ENCODE peak calls at places on chromosome 20, in four cellular contexts. One of them, this sample, is unnamed.

GRCh38 chr20:49028684-49029083 is 17.4 kb upstream of the CSE1L start:
- DNase-seq in transverse colon: no peak
- DNase-seq in GM12878: no peak
- DNase-seq in A549: peak; percentile 31
- DNase-seq in this sample: no peak

GRCh38 chr20:23106271-23106851 is 20.2 kb upstream of the CD93 start:
- DNase-seq in transverse colon: no peak
- DNase-seq in GM12878: no peak
- DNase-seq in A549: no peak
- DNase-seq in this sample: no peak

GRCh38 chr20:32127347-32127746 is 17.8 kb downstream of the TM9SF4 start:
- DNase-seq in GM12878: no peak
- DNase-seq in transverse colon: no peak
- DNase-seq in A549: no peak
- DNase-seq in this sample: no peak

GRCh38 chr20:17059465-17059864 is 167.4 kb upstream of the PCSK2 start:
- DNase-seq in transverse colon: no peak
- DNase-seq in GM12878: no peak
- DNase-seq in A549: no peak
- DNase-seq in this sample: no peak

GRCh38 chr20:38209054-38209675 is 44.1 kb upstream of the TGM2 start:
- DNase-seq in transverse colon: no peak
- DNase-seq in A549: no peak
- DNase-seq in GM12878: no peak
- DNase-seq in this sample: no peak

GRCh38 chr20:528923-529594 is 14.5 kb downstream of the CSNK2A1 start:
- DNase-seq in A549: peak; percentile 58
- DNase-seq in transverse colon: no peak
- DNase-seq in GM12878: no peak
- DNase-seq in this sample: no peak

GRCh38 chr20:33521461-33521860 is 31.6 kb downstream of the CBFA2T2 start:
- DNase-seq in A549: no peak
- DNase-seq in transverse colon: no peak
- DNase-seq in GM12878: no peak
- DNase-seq in this sample: no peak

GRCh38 chr20:64228751-64229518 is 26.6 kb upstream of the PCMTD2 start:
- DNase-seq in GM12878: no peak
- DNase-seq in transverse colon: no peak
- DNase-seq in A549: no peak
- DNase-seq in this sample: no peak

GRCh38 chr20:976033-976432 is 26.1 kb downstream of the RSPO4 start:
- DNase-seq in A549: no peak
- DNase-seq in transverse colon: no peak
- DNase-seq in GM12878: no peak
- DNase-seq in this sample: no peak

GRCh38 chr20:35828916-35829315 is 57.1 kb downstream of the PHF20 start:
- DNase-seq in GM12878: no peak
- DNase-seq in transverse colon: no peak
- DNase-seq in A549: no peak
- DNase-seq in this sample: no peak

GRCh38 chr20:32356935-32357868 is 929 bp upstream of the ASXL1 start:
- DNase-seq in transverse colon: peak; percentile 44
- DNase-seq in A549: no peak
- DNase-seq in GM12878: peak; percentile 84
- DNase-seq in this sample: peak; percentile 52

GRCh38 chr20:32108814-32109391 is 611 bp upstream of the TM9SF4 start:
- DNase-seq in GM12878: no peak
- DNase-seq in A549: no peak
- DNase-seq in transverse colon: no peak
- DNase-seq in this sample: no peak

GRCh38 chr20:59629141-59630045 is 25.1 kb downstream of the PHACTR3 start:
- DNase-seq in transverse colon: no peak
- DNase-seq in A549: no peak
- DNase-seq in GM12878: no peak
- DNase-seq in this sample: no peak

GRCh38 chr20:59664389-59665055 is 60.2 kb downstream of the PHACTR3 start:
- DNase-seq in GM12878: no peak
- DNase-seq in A549: no peak
- DNase-seq in transverse colon: no peak
- DNase-seq in this sample: no peak

GRCh38 chr20:1417273-1417672 is 24.4 kb upstream of the FKBP1A start:
- DNase-seq in transverse colon: no peak
- DNase-seq in GM12878: no peak
- DNase-seq in A549: no peak
- DNase-seq in this sample: no peak

GRCh38 chr20:25867776-25868649 is 171.4 kb upstream of the ZNF337 start:
- DNase-seq in GM12878: no peak
- DNase-seq in A549: peak; percentile 55
- DNase-seq in transverse colon: peak; percentile 64
- DNase-seq in this sample: peak; percentile 69

GRCh38 chr20:1894471-1894950 is 696 bp upstream of the SIRPA start:
- DNase-seq in A549: peak; percentile 62
- DNase-seq in GM12878: no peak
- DNase-seq in transverse colon: peak; percentile 59
- DNase-seq in this sample: peak; percentile 93

GRCh38 chr20:13320702-13321101 is 99.6 kb downstream of the ISM1 start:
- DNase-seq in A549: no peak
- DNase-seq in transverse colon: no peak
- DNase-seq in GM12878: no peak
- DNase-seq in this sample: no peak

GRCh38 chr20:33261465-33261864 is 21.5 kb upstream of the BPIFB1 start:
- DNase-seq in transverse colon: no peak
- DNase-seq in GM12878: no peak
- DNase-seq in A549: no peak
- DNase-seq in this sample: no peak

GRCh38 chr20:25376236-25376635 is 14.4 kb downstream of the ABHD12 start:
- DNase-seq in A549: no peak
- DNase-seq in transverse colon: no peak
- DNase-seq in GM12878: no peak
- DNase-seq in this sample: no peak

GRCh38 chr20:44896583-44896982 is 11.1 kb downstream of the YWHAB start:
- DNase-seq in A549: no peak
- DNase-seq in GM12878: no peak
- DNase-seq in transverse colon: no peak
- DNase-seq in this sample: no peak

GRCh38 chr20:41643504-41643938 is 25.3 kb upstream of the CHD6 start:
- DNase-seq in transverse colon: peak; percentile 64
- DNase-seq in GM12878: no peak
- DNase-seq in A549: peak; percentile 18
- DNase-seq in this sample: peak; percentile 87

GRCh38 chr20:25271486-25272222 is 23.8 kb downstream of the PYGB start:
- DNase-seq in A549: no peak
- DNase-seq in GM12878: no peak
- DNase-seq in transverse colon: peak; percentile 5
- DNase-seq in this sample: no peak

GRCh38 chr20:1061484-1062221 is 56.7 kb upstream of the PSMF1 start:
- DNase-seq in GM12878: no peak
- DNase-seq in A549: no peak
- DNase-seq in transverse colon: no peak
- DNase-seq in this sample: no peak

GRCh38 chr20:43925786-43926185 is 11.1 kb downstream of the TOX2 start:
- DNase-seq in GM12878: no peak
- DNase-seq in A549: no peak
- DNase-seq in transverse colon: peak; percentile 40
- DNase-seq in this sample: no peak

GRCh38 chr20:7841291-7841966 is 98.8 kb downstream of the HAO1 start:
- DNase-seq in GM12878: no peak
- DNase-seq in A549: peak; percentile 28
- DNase-seq in transverse colon: no peak
- DNase-seq in this sample: no peak

GRCh38 chr20:18879262-18879661 is 65.7 kb downstream of the SCP2D1 start:
- DNase-seq in transverse colon: no peak
- DNase-seq in A549: no peak
- DNase-seq in GM12878: no peak
- DNase-seq in this sample: no peak

GRCh38 chr20:59178983-59179595 is 15.5 kb downstream of the ZNF831 start:
- DNase-seq in A549: no peak
- DNase-seq in GM12878: no peak
- DNase-seq in transverse colon: no peak
- DNase-seq in this sample: no peak

GRCh38 chr20:22925613-22925983 is 109.5 kb upstream of the SSTR4 start:
- DNase-seq in transverse colon: no peak
- DNase-seq in A549: no peak
- DNase-seq in GM12878: no peak
- DNase-seq in this sample: no peak

GRCh38 chr20:44247676-44248419 is 740 bp downstream of the GDAP1L1 start:
- DNase-seq in A549: peak; percentile 56
- DNase-seq in transverse colon: no peak
- DNase-seq in GM12878: no peak
- DNase-seq in this sample: peak; percentile 52

GRCh38 chr20:37398750-37399621 is 53.0 kb downstream of the SRC start:
- DNase-seq in A549: no peak
- DNase-seq in GM12878: no peak
- DNase-seq in transverse colon: no peak
- DNase-seq in this sample: no peak

GRCh38 chr20:9515761-9516657 is 1.6 kb downstream of the LAMP5 start:
- DNase-seq in transverse colon: no peak
- DNase-seq in A549: no peak
- DNase-seq in GM12878: no peak
- DNase-seq in this sample: peak; percentile 43

GRCh38 chr20:25064561-25064960 is 6.6 kb upstream of the ACSS1 start:
- DNase-seq in GM12878: no peak
- DNase-seq in transverse colon: peak; percentile 5
- DNase-seq in A549: no peak
- DNase-seq in this sample: no peak

GRCh38 chr20:58715709-58716475 is 23.3 kb downstream of the NPEPL1 start:
- DNase-seq in transverse colon: no peak
- DNase-seq in A549: no peak
- DNase-seq in GM12878: no peak
- DNase-seq in this sample: no peak

GRCh38 chr20:17377222-17377621 is 150.4 kb downstream of the PCSK2 start:
- DNase-seq in GM12878: no peak
- DNase-seq in A549: no peak
- DNase-seq in transverse colon: no peak
- DNase-seq in this sample: no peak

GRCh38 chr20:59149678-59150504 is 13.7 kb upstream of the ZNF831 start:
- DNase-seq in transverse colon: peak; percentile 33
- DNase-seq in A549: no peak
- DNase-seq in GM12878: no peak
- DNase-seq in this sample: no peak

GRCh38 chr20:20003088-20003954 is 13.8 kb upstream of the NAA20 start:
- DNase-seq in A549: no peak
- DNase-seq in transverse colon: peak; percentile 27
- DNase-seq in GM12878: no peak
- DNase-seq in this sample: no peak
- TF ChIP-seq EP300 in A549: no peak
- TF ChIP-seq EP300 in transverse colon: no peak
- TF ChIP-seq EP300 in GM12878: no peak
- TF ChIP-seq EP300 in this sample: peak; percentile 61

GRCh38 chr20:50270034-50270395 is 79.4 kb downstream of the CEBPB start:
- DNase-seq in transverse colon: no peak
- DNase-seq in GM12878: no peak
- DNase-seq in A549: no peak
- DNase-seq in this sample: no peak
- H3K4me1 ChIP-seq in transverse colon: peaks cover 18% of the 10 kb centered on the region
- H3K4me1 ChIP-seq in GM12878: no peaks in the 10 kb centered on the region
- H3K4me1 ChIP-seq in A549: peaks cover 37% of the 10 kb centered on the region
- H3K4me1 ChIP-seq in this sample: peaks cover 60% of the 10 kb centered on the region

GRCh38 chr20:57654998-57655811 is 35.0 kb upstream of the ZBP1 start:
- DNase-seq in A549: peak; percentile 19
- DNase-seq in transverse colon: no peak
- DNase-seq in GM12878: no peak
- DNase-seq in this sample: peak; percentile 66
- TF ChIP-seq EP300 in A549: no peak
- TF ChIP-seq EP300 in transverse colon: no peak
- TF ChIP-seq EP300 in GM12878: no peak
- TF ChIP-seq EP300 in this sample: no peak

DNA sequence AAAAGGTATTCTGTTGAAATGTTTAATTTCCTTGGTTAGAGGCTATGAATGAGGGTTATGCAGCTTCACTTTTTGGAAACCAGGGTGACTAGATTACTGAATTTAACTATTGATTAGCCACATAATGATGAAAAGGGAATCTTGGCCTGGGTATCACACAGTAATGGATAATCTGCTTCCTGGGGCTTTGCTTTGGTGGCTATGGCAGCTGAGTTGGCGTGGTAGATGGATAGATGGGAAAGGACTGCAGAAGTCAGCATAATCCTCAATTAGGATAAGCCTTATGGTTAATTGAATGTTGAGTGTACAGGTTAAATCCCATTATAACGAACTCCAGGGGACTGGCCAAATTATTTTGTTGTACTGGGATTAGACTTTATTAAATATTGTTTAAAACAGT is 5.2 kb downstream of the NCOA3 start:
- DNase-seq in transverse colon: no peak
- DNase-seq in GM12878: no peak
- DNase-seq in A549: no peak
- DNase-seq in this sample: no peak
- H3K4me1 ChIP-seq in transverse colon: peaks cover 11% of the 10 kb centered on the region
- H3K4me1 ChIP-seq in GM12878: peaks cover 26% of the 10 kb centered on the region
- H3K4me1 ChIP-seq in A549: peaks cover 52% of the 10 kb centered on the region
- H3K4me1 ChIP-seq in this sample: peaks cover 10% of the 10 kb centered on the region

GRCh38 chr20:5150226-5151076 is 23.6 kb downstream of the CDS2 start:
- DNase-seq in GM12878: no peak
- DNase-seq in A549: no peak
- DNase-seq in transverse colon: no peak
- DNase-seq in this sample: peak; percentile 19
- TF ChIP-seq EP300 in GM12878: no peak
- TF ChIP-seq EP300 in A549: no peak
- TF ChIP-seq EP300 in transverse colon: no peak
- TF ChIP-seq EP300 in this sample: no peak

GRCh38 chr20:63206878-63207277 is 9.1 kb downstream of the YTHDF1 start:
- DNase-seq in transverse colon: no peak
- DNase-seq in GM12878: no peak
- DNase-seq in A549: no peak
- DNase-seq in this sample: no peak
- H3K4me1 ChIP-seq in transverse colon: no peaks in the 10 kb centered on the region
- H3K4me1 ChIP-seq in GM12878: no peaks in the 10 kb centered on the region
- H3K4me1 ChIP-seq in A549: peaks cover 13% of the 10 kb centered on the region
- H3K4me1 ChIP-seq in this sample: peaks cover 12% of the 10 kb centered on the region

GRCh38 chr20:51837876-51838420 is 35.6 kb upstream of the SALL4 start:
- DNase-seq in transverse colon: no peak
- DNase-seq in GM12878: no peak
- DNase-seq in A549: no peak
- DNase-seq in this sample: no peak

GRCh38 chr20:51837436-51837835 is 35.1 kb upstream of the SALL4 start:
- DNase-seq in A549: no peak
- DNase-seq in transverse colon: no peak
- DNase-seq in GM12878: no peak
- DNase-seq in this sample: no peak

DNA sequence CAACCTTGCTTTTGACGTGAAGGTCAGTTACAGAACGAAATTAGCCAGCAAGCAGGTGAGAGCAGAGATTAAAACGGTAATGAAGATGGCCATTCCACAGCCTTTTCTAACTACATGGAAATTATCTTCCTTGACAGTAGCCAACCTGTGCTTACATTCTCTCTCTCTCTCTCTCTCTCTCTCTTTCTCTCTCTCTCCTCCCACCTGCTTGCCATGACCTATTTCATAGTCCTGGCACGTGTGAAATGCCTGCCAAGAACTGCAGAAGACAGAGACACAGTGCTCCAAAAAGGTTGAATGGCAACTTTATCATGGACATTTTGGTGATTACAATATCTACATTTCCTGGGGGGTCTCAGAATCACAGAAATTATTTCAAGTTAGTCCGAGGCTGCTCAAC is 38.5 kb upstream of the SALL4 start:
- DNase-seq in transverse colon: no peak
- DNase-seq in A549: no peak
- DNase-seq in GM12878: no peak
- DNase-seq in this sample: no peak
- TF ChIP-seq EP300 in transverse colon: no peak
- TF ChIP-seq EP300 in A549: no peak
- TF ChIP-seq EP300 in GM12878: no peak
- TF ChIP-seq EP300 in this sample: no peak